ENCODE peak calls at places on chromosomes 3 and 15, in six cellular contexts. B, N, Z, G, W and X are unnamed samples.

GRCh38 chr3:24640330-24640877 is 145.8 kb upstream of the THRB start:
- DNase-seq in W (no peak), G (no peak), N (no peak), Z (no peak), B (no peak), X (no peak)

GRCh38 chr3:154122096-154122911 is 1.1 kb downstream of the ARHGEF26 start:
- DNase-seq in N (no peak), Z (no peak), G (peak), B (peak), W (peak), X (no peak)

GRCh38 chr3:117661636-117662095 is 952.1 kb downstream of the TUSC7 start:
- DNase-seq in B (no peak), G (no peak), N (no peak), W (no peak), Z (no peak), X (no peak)

GRCh38 chr3:87796137-87796899 is 262.5 kb downstream of the CGGBP1 start:
- DNase-seq in W (no peak), G (no peak), B (no peak), Z (no peak), N (no peak), X (no peak)

GRCh38 chr15:32861741-32862140 is 143.9 kb downstream of the GREM1 start:
- DNase-seq in Z (no peak), G (no peak), B (peak), W (no peak), N (no peak), X (no peak)

GRCh38 chr15:40344217-40344616 is 3.5 kb upstream of the CCDC9B start:
- DNase-seq in N (no peak), B (no peak), Z (no peak), W (no peak), G (no peak), X (no peak)

GRCh38 chr3:177642482-177643163 is 445.3 kb upstream of the TBL1XR1 start:
- DNase-seq in Z (no peak), W (no peak), B (no peak), N (no peak), G (no peak), X (no peak)

GRCh38 chr3:128493221-128494151 is 485 bp upstream of the GATA2 start:
- DNase-seq in W (no peak), Z (no peak), N (no peak), B (no peak), G (no peak), X (no peak)

GRCh38 chr3:13133471-13133981 is 60.3 kb upstream of the IQSEC1 start:
- DNase-seq in G (no peak), W (no peak), Z (no peak), N (no peak), B (no peak), X (no peak)

GRCh38 chr3:45670995-45671394 is 18.2 kb upstream of the SACM1L start:
- DNase-seq in Z (no peak), G (no peak), B (no peak), N (no peak), W (no peak), X (no peak)

GRCh38 chr3:11155341-11156025 is 1.2 kb downstream of the HRH1 start:
- DNase-seq in Z (no peak), G (peak), B (peak), W (peak), N (no peak), X (no peak)

GRCh38 chr15:69607101-69607500 is 154.5 kb downstream of the RPLP1 start:
- DNase-seq in Z (no peak), W (no peak), N (no peak), B (no peak), G (no peak), X (no peak)

GRCh38 chr15:58830556-58830955 is 59.5 kb downstream of the MINDY2 start:
- DNase-seq in N (no peak), W (no peak), G (no peak), Z (no peak), B (no peak), X (no peak)

GRCh38 chr3:62833538-62833937 is 41.7 kb downstream of the CADPS start:
- DNase-seq in W (no peak), G (no peak), Z (no peak), N (no peak), B (no peak), X (no peak)